ENCODE peak calls at places on chromosomes 6 and 20, in nine cellular contexts. E, J, R, D, C, L, S, H and I are unnamed samples. For H3K36me3, the result is how much of the 10 kb centered on the place peaks cover.

GRCh38 chr6:38423746-38424145 is 216.0 kb downstream of the BTBD9 start:
- DNase-seq in E (no peak), J (no peak), R (no peak), D (no peak), C (no peak), L (no peak), S (no peak), H (no peak), I (no peak)

GRCh38 chr6:45553730-45554344 is 176.1 kb upstream of the SUPT3H start:
- DNase-seq in E (no peak), J (no peak), R (no peak), D (no peak), C (no peak), L (no peak), S (no peak), H (no peak), I (no peak)

GRCh38 chr6:7216941-7217621 is 95.9 kb downstream of the SSR1 start:
- DNase-seq in E (peak), J (no peak), R (no peak), D (no peak), C (peak), L (no peak), S (peak), H (no peak), I (no peak)

GRCh38 chr20:4787069-4787468 is 65.4 kb downstream of the PRND start:
- DNase-seq in E (no peak), J (no peak), R (no peak), D (no peak), C (no peak), L (no peak), S (no peak), H (no peak), I (no peak)

GRCh38 chr6:106377061-106377540 is 16.6 kb downstream of the CRYBG1 start:
- DNase-seq in E (no peak), J (no peak), R (no peak), D (no peak), C (no peak), L (no peak), S (no peak), H (no peak), I (no peak)

GRCh38 chr6:123171341-123171740 is 175.3 kb downstream of the CLVS2 start:
- DNase-seq in E (no peak), J (no peak), R (no peak), D (no peak), C (no peak), L (no peak), S (no peak), H (no peak), I (no peak)

GRCh38 chr6:25192562-25192961 is 86.6 kb upstream of the CARMIL1 start:
- DNase-seq in E (no peak), J (no peak), R (no peak), D (no peak), C (no peak), L (no peak), S (no peak), H (no peak), I (no peak)

GRCh38 chr6:89350281-89351037 is 2.1 kb downstream of the UBE2J1 start:
- DNase-seq in E (no peak), J (no peak), R (no peak), D (no peak), C (no peak), L (no peak), S (no peak), H (no peak), I (peak)

GRCh38 chr20:25285856-25286798 is 38.2 kb downstream of the PYGB start:
- DNase-seq in E (peak), J (peak), R (no peak), D (peak), C (no peak), L (peak), S (no peak), H (peak), I (no peak)

GRCh38 chr6:22350109-22350508 is 53.3 kb upstream of the PRL start:
- DNase-seq in E (no peak), J (no peak), R (no peak), D (no peak), C (no peak), L (no peak), S (no peak), H (no peak), I (no peak)

GRCh38 chr20:35121186-35121585 is 25.9 kb downstream of the EDEM2 start:
- DNase-seq in E (peak), J (no peak), R (no peak), D (no peak), C (no peak), L (no peak), S (peak), H (no peak), I (no peak)

GRCh38 chr6:84777888-84778287 is 13.5 kb upstream of the TBX18 start:
- DNase-seq in E (no peak), J (no peak), R (no peak), D (no peak), C (no peak), L (no peak), S (no peak), H (no peak), I (no peak)

GRCh38 chr6:154653853-154654252 is 79.4 kb upstream of the SCAF8 start:
- DNase-seq in E (peak), J (no peak), R (no peak), D (no peak), C (no peak), L (no peak), S (no peak), H (peak), I (no peak)

GRCh38 chr6:47714802-47715201 is 16.4 kb downstream of the ADGRF4 start:
- DNase-seq in E (no peak), J (no peak), R (no peak), D (no peak), C (no peak), L (no peak), S (no peak), H (no peak), I (no peak)

GRCh38 chr6:27296106-27296783 is 15.8 kb downstream of the POM121L2 start:
- DNase-seq in E (no peak), J (no peak), R (no peak), D (no peak), C (peak), L (no peak), S (peak), H (no peak), I (no peak)

GRCh38 chr6:33178755-33179475 is 13.4 kb downstream of the COL11A2 start:
- DNase-seq in E (no peak), J (no peak), R (no peak), D (no peak), C (no peak), L (no peak), S (no peak), H (no peak), I (no peak)

GRCh38 chr6:26330835-26331808 is 33.9 kb upstream of the BTN3A2 start:
- DNase-seq in E (no peak), J (peak), R (no peak), D (no peak), C (no peak), L (no peak), S (no peak), H (no peak), I (peak)

GRCh38 chr6:151307501-151307900 is 67.7 kb downstream of the AKAP12 start:
- DNase-seq in E (no peak), J (no peak), R (no peak), D (no peak), C (no peak), L (no peak), S (no peak), H (no peak), I (no peak)

GRCh38 chr6:8064638-8065518 is 689 bp upstream of the BLOC1S5 start:
- DNase-seq in E (no peak), J (no peak), R (no peak), D (no peak), C (no peak), L (no peak), S (no peak), H (no peak), I (no peak)

GRCh38 chr20:44858959-44859358 is 26.5 kb upstream of the YWHAB start:
- DNase-seq in E (no peak), J (no peak), R (no peak), D (no peak), C (no peak), L (no peak), S (no peak), H (no peak), I (peak)

GRCh38 chr6:105402090-105402980 is 547 bp downstream of the PREP start:
- DNase-seq in E (peak), J (no peak), R (no peak), D (no peak), C (peak), L (no peak), S (no peak), H (no peak), I (peak)

GRCh38 chr6:42511803-42512422 is 51.9 kb upstream of the UBR2 start:
- DNase-seq in E (no peak), J (no peak), R (no peak), D (no peak), C (no peak), L (no peak), S (no peak), H (no peak), I (no peak)

GRCh38 chr6:1538348-1538747 is 71.4 kb upstream of the FOXC1 start:
- DNase-seq in E (no peak), J (no peak), R (no peak), D (no peak), C (no peak), L (no peak), S (no peak), H (no peak), I (no peak)

GRCh38 chr20:53386186-53386681 is 207.4 kb downstream of the ZNF217 start:
- DNase-seq in E (no peak), J (no peak), R (no peak), D (no peak), C (no peak), L (no peak), S (no peak), H (no peak), I (no peak)

GRCh38 chr6:122429328-122429727 is 29.9 kb downstream of the HSF2 start:
- DNase-seq in E (no peak), J (no peak), R (no peak), D (no peak), C (no peak), L (no peak), S (no peak), H (no peak), I (no peak)

GRCh38 chr6:24357336-24358218 is at the start of gene DCDC2:
- DNase-seq in E (no peak), J (no peak), R (no peak), D (peak), C (peak), L (no peak), S (peak), H (no peak), I (peak)

DNA sequence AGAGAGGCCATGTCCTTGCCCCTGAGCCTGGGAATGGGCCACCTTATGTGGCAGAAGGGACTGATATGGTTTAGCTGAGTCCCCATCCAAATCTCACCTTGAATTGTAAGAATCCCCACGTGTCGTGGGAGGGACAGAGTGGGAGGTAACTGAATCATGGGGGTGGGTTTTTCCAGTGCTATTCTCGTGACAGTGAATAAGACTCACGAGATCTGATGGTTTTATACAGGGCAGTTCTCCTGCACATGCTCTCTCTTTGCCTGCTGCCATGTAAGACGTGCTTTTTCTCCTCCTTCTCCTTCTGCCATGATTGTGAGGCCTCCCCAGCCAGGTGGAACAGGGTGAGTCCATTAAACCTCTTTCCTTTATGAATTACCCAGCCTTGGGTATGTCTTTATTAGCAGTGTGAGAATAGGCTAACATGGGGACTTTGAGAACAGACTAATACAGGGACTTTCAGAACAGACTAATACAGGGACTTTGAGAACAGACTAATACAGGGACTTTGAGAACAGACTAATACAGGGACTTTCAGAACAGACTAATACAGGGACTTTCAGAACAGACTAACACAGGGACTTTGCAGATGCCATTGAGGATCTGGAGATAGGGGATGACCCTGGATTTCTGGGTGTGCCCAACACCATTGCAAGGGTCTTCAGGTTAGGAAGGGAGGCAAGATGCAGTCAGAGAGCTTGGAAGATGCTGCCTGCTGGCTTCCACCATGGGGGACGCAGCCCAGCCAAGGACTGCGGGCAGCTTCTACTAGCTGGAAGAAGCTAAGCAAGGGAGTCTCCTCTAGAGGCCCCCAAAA is 86.9 kb downstream of the RAMACL start:
- DNase-seq in E (no peak), J (no peak), R (no peak), D (no peak), C (no peak), L (no peak), S (no peak), H (no peak), I (no peak)
- H3K36me3 ChIP-seq in E (half or more), J (under half), R (half or more), D (under half), C (under half), L (under half), S (under half), H (under half), I (under half)

DNA sequence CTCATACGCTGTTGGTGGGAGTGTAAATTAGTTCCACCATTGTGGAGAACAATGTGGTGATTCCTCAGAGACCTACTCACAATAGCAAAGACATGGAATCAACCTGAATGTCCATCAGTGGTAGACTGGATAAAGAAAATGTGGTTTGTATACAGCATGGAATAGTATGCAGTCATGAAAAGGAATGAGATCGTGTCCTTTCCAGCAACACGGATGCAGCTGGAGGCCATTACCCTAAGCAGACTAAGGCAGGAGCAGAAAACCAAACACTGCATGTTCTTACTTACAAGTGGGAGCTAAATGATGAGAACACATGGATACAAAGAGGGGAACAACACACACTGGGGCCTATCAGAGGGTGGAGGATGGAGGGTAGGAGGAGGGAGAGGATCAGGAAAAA is 54.6 kb downstream of the SYNJ2 start:
- DNase-seq in E (no peak), J (no peak), R (no peak), D (no peak), C (no peak), L (no peak), S (no peak), H (no peak), I (no peak)
- H3K36me3 ChIP-seq in E (under half), J (under half), R (under half), D (under half), C (under half), L (under half), S (under half), H (under half), I (under half)

GRCh38 chr6:166435574-166435973 is 52.8 kb upstream of the MPC1 start:
- DNase-seq in E (peak), J (no peak), R (no peak), D (no peak), C (no peak), L (no peak), S (no peak), H (no peak), I (no peak)
- H3K36me3 ChIP-seq in E (under half), J (under half), R (under half), D (under half), C (under half), L (under half), S (under half), H (under half), I (under half)

GRCh38 chr20:33827109-33827508 is 16.0 kb downstream of the CHMP4B start:
- DNase-seq in E (no peak), J (peak), R (no peak), D (no peak), C (no peak), L (no peak), S (no peak), H (no peak), I (no peak)

GRCh38 chr20:33827629-33828325 is 16.6 kb downstream of the CHMP4B start:
- DNase-seq in E (no peak), J (peak), R (no peak), D (no peak), C (no peak), L (no peak), S (no peak), H (no peak), I (no peak)

GRCh38 chr20:33825340-33826269 is 14.5 kb downstream of the CHMP4B start:
- DNase-seq in E (no peak), J (no peak), R (no peak), D (no peak), C (no peak), L (no peak), S (no peak), H (no peak), I (no peak)

GRCh38 chr20:33824852-33825251 is 13.7 kb downstream of the CHMP4B start:
- DNase-seq in E (no peak), J (no peak), R (no peak), D (no peak), C (no peak), L (no peak), S (no peak), H (no peak), I (no peak)

GRCh38 chr20:33826270-33826897 is 15.2 kb downstream of the CHMP4B start:
- DNase-seq in E (no peak), J (peak), R (no peak), D (no peak), C (no peak), L (no peak), S (no peak), H (no peak), I (no peak)
- H3K36me3 ChIP-seq in E (under half), J (under half), R (under half), D (under half), C (under half), L (under half), S (under half), H (under half), I (under half)

GRCh38 chr6:36200154-36200891 is 3.8 kb downstream of the BRPF3 start:
- DNase-seq in E (no peak), J (no peak), R (no peak), D (no peak), C (no peak), L (no peak), S (no peak), H (no peak), I (no peak)
- H3K36me3 ChIP-seq in E (half or more), J (half or more), R (half or more), D (under half), C (under half), L (under half), S (under half), H (under half), I (under half)

GRCh38 chr6:31791324-31792089 is 4.0 kb downstream of the VARS1 start:
- DNase-seq in E (peak), J (peak), R (no peak), D (no peak), C (peak), L (no peak), S (peak), H (no peak), I (no peak)

GRCh38 chr6:31794294-31794865 is 1.2 kb downstream of the VARS1 start:
- DNase-seq in E (no peak), J (peak), R (no peak), D (no peak), C (peak), L (no peak), S (no peak), H (no peak), I (no peak)

GRCh38 chr6:31794866-31795615 is 511 bp downstream of the VARS1 start:
- DNase-seq in E (peak), J (no peak), R (no peak), D (no peak), C (no peak), L (no peak), S (peak), H (no peak), I (no peak)

GRCh38 chr6:31792741-31793140 is 2.8 kb downstream of the VARS1 start:
- DNase-seq in E (no peak), J (no peak), R (no peak), D (no peak), C (no peak), L (no peak), S (no peak), H (no peak), I (no peak)

GRCh38 chr6:31792090-31792374 is 3.5 kb downstream of the VARS1 start:
- DNase-seq in E (no peak), J (no peak), R (no peak), D (no peak), C (no peak), L (no peak), S (no peak), H (no peak), I (no peak)
- H3K36me3 ChIP-seq in E (under half), J (half or more), R (half or more), D (under half), C (under half), L (under half), S (under half), H (under half), I (under half)

DNA sequence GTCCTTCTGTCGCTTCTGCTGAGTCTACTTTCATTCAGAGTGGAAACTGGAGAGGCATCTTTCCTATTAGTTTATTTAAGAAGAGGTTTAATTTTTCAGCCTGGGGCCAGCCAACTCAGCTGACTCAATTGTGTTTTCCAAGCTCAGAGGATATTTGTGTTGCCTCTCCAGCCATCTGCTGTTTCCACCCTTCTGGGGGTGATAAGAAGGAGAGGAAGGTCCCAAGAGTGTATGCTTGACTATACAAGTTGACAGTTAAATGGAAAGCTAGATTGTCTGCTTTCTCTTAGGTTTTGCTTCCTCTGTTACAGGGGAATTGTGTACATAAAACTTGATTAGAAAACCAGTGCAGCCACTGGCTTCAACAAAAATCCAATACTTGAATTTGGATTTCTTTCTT is 3.0 kb downstream of the PSMF1 start:
- DNase-seq in E (no peak), J (no peak), R (no peak), D (no peak), C (no peak), L (no peak), S (no peak), H (no peak), I (no peak)
- H3K36me3 ChIP-seq in E (under half), J (under half), R (under half), D (under half), C (under half), L (under half), S (under half), H (under half), I (under half)

GRCh38 chr6:119881416-119881815 is 531.9 kb upstream of the MAN1A1 start:
- DNase-seq in E (no peak), J (peak), R (no peak), D (no peak), C (no peak), L (no peak), S (no peak), H (no peak), I (no peak)
- H3K36me3 ChIP-seq in E (under half), J (under half), R (under half), D (under half), C (under half), L (under half), S (under half), H (under half), I (under half)

GRCh38 chr6:44415424-44415823 is 27.9 kb downstream of the CDC5L start:
- DNase-seq in E (no peak), J (no peak), R (no peak), D (no peak), C (no peak), L (no peak), S (no peak), H (no peak), I (no peak)

GRCh38 chr6:44410363-44410762 is 22.9 kb downstream of the CDC5L start:
- DNase-seq in E (no peak), J (no peak), R (no peak), D (no peak), C (no peak), L (no peak), S (no peak), H (no peak), I (no peak)

GRCh38 chr6:44411141-44411540 is 23.6 kb downstream of the CDC5L start:
- DNase-seq in E (no peak), J (no peak), R (no peak), D (no peak), C (no peak), L (no peak), S (no peak), H (no peak), I (no peak)

GRCh38 chr6:44416103-44416502 is 28.6 kb downstream of the CDC5L start:
- DNase-seq in E (no peak), J (no peak), R (no peak), D (no peak), C (no peak), L (no peak), S (no peak), H (no peak), I (no peak)
- H3K36me3 ChIP-seq in E (half or more), J (half or more), R (half or more), D (under half), C (under half), L (under half), S (under half), H (under half), I (under half)

GRCh38 chr20:62317167-62317655 is 14.4 kb downstream of the ADRM1 start:
- DNase-seq in E (no peak), J (no peak), R (no peak), D (no peak), C (no peak), L (no peak), S (no peak), H (no peak), I (no peak)

GRCh38 chr20:62316331-62317166 is 13.8 kb downstream of the ADRM1 start:
- DNase-seq in E (no peak), J (no peak), R (no peak), D (no peak), C (no peak), L (no peak), S (no peak), H (no peak), I (no peak)

GRCh38 chr20:62314711-62315302 is 12.0 kb downstream of the ADRM1 start:
- DNase-seq in E (no peak), J (no peak), R (no peak), D (no peak), C (no peak), L (no peak), S (no peak), H (no peak), I (no peak)

GRCh38 chr20:62314339-62314638 is 11.5 kb downstream of the ADRM1 start:
- DNase-seq in E (no peak), J (no peak), R (no peak), D (no peak), C (no peak), L (no peak), S (no peak), H (no peak), I (no peak)

GRCh38 chr20:62315773-62316172 is 13.0 kb downstream of the ADRM1 start:
- DNase-seq in E (no peak), J (no peak), R (no peak), D (no peak), C (no peak), L (no peak), S (no peak), H (no peak), I (no peak)
- H3K36me3 ChIP-seq in E (half or more), J (half or more), R (half or more), D (under half), C (under half), L (half or more), S (half or more), H (half or more), I (under half)